ENCODE peak calls at places on chromosome 1, in seven cellular contexts. One of them, this sample, is unnamed.

GRCh38 chr1:76576876-76577817 is 290.1 kb upstream of the ST6GALNAC5 start:
- DNase-seq in SK-N-SH: peak
- DNase-seq in K562: no peak
- DNase-seq in H1: no peak
- DNase-seq in HCT116: no peak
- DNase-seq in HepG2: no peak
- DNase-seq in GM12878: no peak
- DNase-seq in this sample: no peak

GRCh38 chr1:28329395-28330153 is 734 bp downstream of the MED18 start:
- DNase-seq in HCT116: no peak
- DNase-seq in H1: no peak
- DNase-seq in HepG2: peak
- DNase-seq in SK-N-SH: peak
- DNase-seq in GM12878: no peak
- DNase-seq in K562: no peak
- DNase-seq in this sample: no peak

GRCh38 chr1:89394851-89395250 is 31.0 kb downstream of the GBP6 start:
- DNase-seq in GM12878: no peak
- DNase-seq in K562: no peak
- DNase-seq in HCT116: no peak
- DNase-seq in HepG2: no peak
- DNase-seq in H1: no peak
- DNase-seq in SK-N-SH: no peak
- DNase-seq in this sample: no peak

GRCh38 chr1:32014199-32014936 is 700 bp downstream of the KHDRBS1 start:
- DNase-seq in GM12878: no peak
- DNase-seq in HepG2: no peak
- DNase-seq in HCT116: no peak
- DNase-seq in SK-N-SH: peak
- DNase-seq in H1: no peak
- DNase-seq in K562: peak
- DNase-seq in this sample: peak

GRCh38 chr1:104353580-104353979 is 603.9 kb downstream of the AMY1C start:
- DNase-seq in SK-N-SH: no peak
- DNase-seq in GM12878: no peak
- DNase-seq in H1: no peak
- DNase-seq in HCT116: no peak
- DNase-seq in HepG2: no peak
- DNase-seq in K562: no peak
- DNase-seq in this sample: no peak

GRCh38 chr1:208314431-208314830 is 70.2 kb upstream of the PLXNA2 start:
- DNase-seq in K562: no peak
- DNase-seq in HCT116: no peak
- DNase-seq in SK-N-SH: no peak
- DNase-seq in H1: no peak
- DNase-seq in GM12878: no peak
- DNase-seq in HepG2: no peak
- DNase-seq in this sample: no peak

GRCh38 chr1:31700468-31701136 is 3.2 kb downstream of the COL16A1 start:
- DNase-seq in HCT116: no peak
- DNase-seq in H1: no peak
- DNase-seq in GM12878: no peak
- DNase-seq in HepG2: no peak
- DNase-seq in K562: no peak
- DNase-seq in SK-N-SH: no peak
- DNase-seq in this sample: no peak

GRCh38 chr1:93766451-93766850 is 84.8 kb upstream of the BCAR3 start:
- DNase-seq in HepG2: no peak
- DNase-seq in H1: no peak
- DNase-seq in HCT116: no peak
- DNase-seq in SK-N-SH: no peak
- DNase-seq in GM12878: no peak
- DNase-seq in K562: no peak
- DNase-seq in this sample: no peak

GRCh38 chr1:152972196-152972886 is 1.9 kb downstream of the SPRR4 start:
- DNase-seq in K562: no peak
- DNase-seq in SK-N-SH: no peak
- DNase-seq in HepG2: no peak
- DNase-seq in H1: no peak
- DNase-seq in GM12878: no peak
- DNase-seq in HCT116: no peak
- DNase-seq in this sample: no peak

GRCh38 chr1:64263335-64263734 is 59.9 kb downstream of the UBE2U start:
- DNase-seq in HCT116: no peak
- DNase-seq in K562: no peak
- DNase-seq in H1: no peak
- DNase-seq in HepG2: no peak
- DNase-seq in SK-N-SH: no peak
- DNase-seq in GM12878: no peak
- DNase-seq in this sample: no peak

GRCh38 chr1:27395441-27396195 is 3.2 kb downstream of the GPR3 start:
- DNase-seq in GM12878: no peak
- DNase-seq in H1: no peak
- DNase-seq in HCT116: peak
- DNase-seq in K562: peak
- DNase-seq in SK-N-SH: peak
- DNase-seq in HepG2: peak
- DNase-seq in this sample: peak

GRCh38 chr1:6668503-6668902 is 33.1 kb downstream of the DNAJC11 start:
- DNase-seq in HCT116: no peak
- DNase-seq in H1: no peak
- DNase-seq in HepG2: no peak
- DNase-seq in GM12878: no peak
- DNase-seq in K562: no peak
- DNase-seq in SK-N-SH: no peak
- DNase-seq in this sample: no peak

DNA sequence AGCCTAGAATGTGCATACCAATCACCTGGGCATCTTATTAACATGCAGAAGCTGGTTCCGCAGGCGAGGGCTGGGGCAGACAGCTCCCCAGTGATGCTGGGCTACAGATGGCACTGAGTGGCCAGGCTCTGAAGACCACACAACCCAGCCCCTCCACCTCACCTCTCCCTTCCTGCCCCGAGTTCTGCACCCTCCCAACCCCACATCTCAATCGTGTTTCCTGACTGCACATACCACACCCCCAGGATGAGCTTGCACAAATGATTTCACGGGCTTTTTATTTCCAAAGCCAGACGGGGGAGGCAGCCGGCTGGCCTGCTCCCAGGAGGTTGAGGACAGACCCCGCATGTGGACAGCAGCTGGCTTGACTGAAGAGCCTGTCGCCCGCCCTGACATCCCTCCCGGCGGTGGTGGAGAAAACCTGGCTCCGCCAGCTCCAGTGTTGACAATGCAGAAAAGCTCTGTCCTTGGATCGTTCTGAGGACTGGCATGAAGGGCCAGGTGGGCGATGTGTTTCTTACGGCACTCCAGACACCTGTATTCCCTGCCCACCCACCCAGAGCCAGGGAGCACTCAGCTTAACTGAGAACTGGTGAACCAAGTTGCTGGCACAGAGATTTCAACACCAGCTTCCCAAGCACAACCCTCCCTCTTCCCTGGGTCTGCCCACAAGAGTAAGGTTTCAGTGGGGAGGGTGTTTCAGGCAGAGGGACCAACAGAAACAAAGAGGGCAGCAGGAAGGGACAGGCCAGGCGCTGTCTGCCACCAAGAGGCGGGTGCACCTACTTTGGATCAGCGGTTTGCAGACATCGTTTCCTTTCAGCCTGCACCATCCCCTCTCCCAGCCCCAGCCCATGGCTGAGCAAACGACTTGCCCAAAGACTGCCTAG is 21.6 kb upstream of the ALDH4A1 start:
- DNase-seq in H1: no peak
- DNase-seq in K562: no peak
- DNase-seq in GM12878: no peak
- DNase-seq in SK-N-SH: peak
- DNase-seq in HepG2: no peak
- DNase-seq in HCT116: no peak
- DNase-seq in this sample: no peak
- TF ChIP-seq JUND in H1: no peak
- TF ChIP-seq JUND in K562: no peak
- TF ChIP-seq JUND in GM12878: no peak
- TF ChIP-seq JUND in SK-N-SH: no peak
- TF ChIP-seq JUND in HepG2: no peak
- TF ChIP-seq JUND in HCT116: no peak
- TF ChIP-seq JUND in this sample: no peak

GRCh38 chr1:229383188-229383587 is 40.3 kb upstream of the CCSAP start:
- DNase-seq in HepG2: no peak
- DNase-seq in HCT116: no peak
- DNase-seq in SK-N-SH: no peak
- DNase-seq in K562: no peak
- DNase-seq in H1: no peak
- DNase-seq in GM12878: no peak
- DNase-seq in this sample: no peak

GRCh38 chr1:229378586-229379442 is 36.0 kb upstream of the CCSAP start:
- DNase-seq in SK-N-SH: no peak
- DNase-seq in HepG2: no peak
- DNase-seq in K562: peak
- DNase-seq in GM12878: no peak
- DNase-seq in H1: no peak
- DNase-seq in HCT116: no peak
- DNase-seq in this sample: no peak

GRCh38 chr1:229381234-229381633 is 38.4 kb upstream of the CCSAP start:
- DNase-seq in H1: peak
- DNase-seq in HepG2: no peak
- DNase-seq in GM12878: no peak
- DNase-seq in SK-N-SH: no peak
- DNase-seq in K562: no peak
- DNase-seq in HCT116: no peak
- DNase-seq in this sample: no peak

GRCh38 chr1:229379901-229380300 is 37.1 kb upstream of the CCSAP start:
- DNase-seq in GM12878: no peak
- DNase-seq in H1: no peak
- DNase-seq in HepG2: no peak
- DNase-seq in HCT116: no peak
- DNase-seq in K562: no peak
- DNase-seq in SK-N-SH: no peak
- DNase-seq in this sample: no peak

GRCh38 chr1:229380514-229381160 is 37.8 kb upstream of the CCSAP start:
- DNase-seq in SK-N-SH: no peak
- DNase-seq in H1: no peak
- DNase-seq in HepG2: no peak
- DNase-seq in GM12878: no peak
- DNase-seq in HCT116: no peak
- DNase-seq in K562: no peak
- DNase-seq in this sample: no peak
- TF ChIP-seq JUND in SK-N-SH: no peak
- TF ChIP-seq JUND in H1: no peak
- TF ChIP-seq JUND in HepG2: no peak
- TF ChIP-seq JUND in GM12878: no peak
- TF ChIP-seq JUND in HCT116: no peak
- TF ChIP-seq JUND in K562: no peak
- TF ChIP-seq JUND in this sample: no peak

GRCh38 chr1:202709276-202710041 is 795 bp downstream of the SYT2 start:
- DNase-seq in GM12878: no peak
- DNase-seq in HepG2: no peak
- DNase-seq in K562: peak
- DNase-seq in H1: no peak
- DNase-seq in SK-N-SH: peak
- DNase-seq in HCT116: no peak
- DNase-seq in this sample: no peak
- TF ChIP-seq JUND in GM12878: no peak
- TF ChIP-seq JUND in HepG2: no peak
- TF ChIP-seq JUND in K562: no peak
- TF ChIP-seq JUND in H1: peak
- TF ChIP-seq JUND in SK-N-SH: no peak
- TF ChIP-seq JUND in HCT116: no peak
- TF ChIP-seq JUND in this sample: no peak

DNA sequence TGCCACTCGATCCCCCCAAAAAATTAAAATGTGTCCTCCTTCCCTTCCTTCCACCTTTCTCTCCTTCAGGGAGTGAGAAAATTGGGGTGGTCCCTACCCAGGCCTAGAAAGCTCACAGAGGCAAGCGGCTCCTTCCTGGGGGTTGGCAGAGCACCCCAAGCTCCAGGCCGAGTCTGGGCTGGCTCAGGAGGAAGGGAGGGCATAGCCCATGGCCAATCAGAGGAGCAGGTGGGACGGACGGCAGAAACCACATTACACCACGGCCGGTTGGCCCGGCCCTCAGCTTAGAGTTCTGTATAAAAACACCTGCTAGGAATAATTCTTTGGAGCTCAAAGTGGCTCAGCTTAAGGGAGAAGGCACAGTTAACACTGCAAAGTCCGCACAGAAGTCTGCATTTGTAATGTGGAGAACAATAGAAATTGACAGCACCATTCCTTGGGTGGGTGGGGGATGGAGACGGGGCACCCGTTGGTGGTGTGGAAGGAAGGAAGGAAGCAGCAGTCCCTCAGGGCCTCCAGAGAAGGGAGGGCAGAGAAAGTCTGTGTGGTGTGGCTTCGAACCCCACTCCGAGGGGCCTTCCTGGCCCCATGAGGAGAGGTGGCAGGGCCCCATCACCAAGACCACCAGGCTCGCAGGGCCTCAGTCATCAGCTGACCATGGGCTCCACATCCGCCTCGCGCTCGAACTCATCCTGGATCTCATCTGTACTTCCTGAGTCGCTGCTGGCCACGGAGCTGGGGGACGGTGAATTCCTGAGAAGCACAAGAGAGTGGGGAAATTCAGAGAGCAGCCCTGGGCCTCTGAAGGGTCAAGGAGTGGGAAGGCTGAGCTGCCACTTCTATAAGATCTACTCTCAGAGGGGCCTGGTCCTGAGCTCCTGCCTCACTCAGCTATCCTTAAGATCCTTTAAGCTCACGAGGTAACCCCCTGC is 5.8 kb upstream of the ALDH4A1 start:
- DNase-seq in HepG2: no peak
- DNase-seq in H1: no peak
- DNase-seq in HCT116: no peak
- DNase-seq in GM12878: no peak
- DNase-seq in SK-N-SH: no peak
- DNase-seq in K562: peak
- DNase-seq in this sample: no peak
- TF ChIP-seq JUND in HepG2: no peak
- TF ChIP-seq JUND in H1: no peak
- TF ChIP-seq JUND in HCT116: no peak
- TF ChIP-seq JUND in GM12878: no peak
- TF ChIP-seq JUND in SK-N-SH: no peak
- TF ChIP-seq JUND in K562: no peak
- TF ChIP-seq JUND in this sample: no peak

GRCh38 chr1:4093856-4094565 is 193.9 kb upstream of the C1orf174 start:
- DNase-seq in K562: no peak
- DNase-seq in SK-N-SH: no peak
- DNase-seq in HepG2: no peak
- DNase-seq in GM12878: no peak
- DNase-seq in H1: no peak
- DNase-seq in HCT116: no peak
- DNase-seq in this sample: no peak
- TF ChIP-seq JUND in K562: no peak
- TF ChIP-seq JUND in SK-N-SH: no peak
- TF ChIP-seq JUND in HepG2: no peak
- TF ChIP-seq JUND in GM12878: no peak
- TF ChIP-seq JUND in H1: no peak
- TF ChIP-seq JUND in HCT116: no peak
- TF ChIP-seq JUND in this sample: no peak

This sample was measured in T47D.